ENCODE peak calls at places on chromosomes 5 and 9, in six cellular contexts. A is PC-3, L is HAP-1, W is neuronal stem cell, U is right cardiac atrium, N is colonic mucosa. M is an unnamed sample. For H3K4me1 and H3K9me3, the result is how much of the 10 kb centered on the place peaks cover.

GRCh38 chr9:18543406-18543965 is 69.5 kb downstream of the ADAMTSL1 start:
- DNase-seq in A (peak), L (no peak), W (no peak), U (no peak), N (no peak), M (no peak)

GRCh38 chr9:105198023-105198422 is 46.4 kb upstream of the SLC44A1 start:
- DNase-seq in A (no peak), L (no peak), W (no peak), U (no peak), N (no peak), M (no peak)

GRCh38 chr5:81590498-81591384 is 160.2 kb downstream of the SSBP2 start:
- DNase-seq in A (no peak), L (no peak), W (peak), U (no peak), N (no peak), M (no peak)

GRCh38 chr9:126796758-126797157 is 8.1 kb upstream of the ZBTB43 start:
- DNase-seq in A (no peak), L (no peak), W (no peak), U (no peak), N (no peak), M (no peak)

GRCh38 chr9:22244141-22245011 is 202.2 kb upstream of the DMRTA1 start:
- DNase-seq in A (peak), L (peak), W (no peak), U (peak), N (peak), M (no peak)

GRCh38 chr5:179679014-179679674 is 1.7 kb downstream of the CBY3 start:
- DNase-seq in A (no peak), L (no peak), W (peak), U (peak), N (peak), M (peak)

GRCh38 chr5:176364765-176365662 is at the start of gene ARL10:
- DNase-seq in A (no peak), L (no peak), W (peak), U (peak), N (no peak), M (peak)

GRCh38 chr9:38029923-38030638 is 38.9 kb downstream of the SHB start:
- DNase-seq in A (no peak), L (no peak), W (no peak), U (no peak), N (no peak), M (no peak)

GRCh38 chr5:159084053-159084452 is 15.7 kb downstream of the EBF1 start:
- DNase-seq in A (no peak), L (no peak), W (no peak), U (no peak), N (no peak), M (no peak)

GRCh38 chr5:93145767-93146166 is 435.3 kb downstream of the NR2F1-AS1 start:
- DNase-seq in A (peak), L (no peak), W (no peak), U (no peak), N (no peak), M (no peak)

GRCh38 chr9:4174781-4175180 is 125.1 kb downstream of the GLIS3 start:
- DNase-seq in A (peak), L (no peak), W (no peak), U (no peak), N (no peak), M (no peak)

GRCh38 chr5:20601678-20602100 is 613.7 kb upstream of the CDH18 start:
- DNase-seq in A (peak), L (no peak), W (no peak), U (no peak), N (no peak), M (no peak)

GRCh38 chr9:89418882-89419641 is 78.9 kb downstream of the SEMA4D start:
- DNase-seq in A (no peak), L (no peak), W (no peak), U (no peak), N (no peak), M (peak)

GRCh38 chr5:124651663-124652513 is 94.6 kb downstream of the ZNF608 start:
- DNase-seq in A (peak), L (peak), W (peak), U (peak), N (peak), M (peak)

GRCh38 chr5:56686337-56687198 is 128.8 kb upstream of the MAP3K1 start:
- DNase-seq in A (no peak), L (no peak), W (no peak), U (no peak), N (no peak), M (peak)

GRCh38 chr9:113828211-113828610 is 47.9 kb upstream of the ZNF618 start:
- DNase-seq in A (no peak), L (no peak), W (no peak), U (no peak), N (no peak), M (no peak)

GRCh38 chr9:88742483-88742882 is 207.5 kb downstream of the NXNL2 start:
- DNase-seq in A (peak), L (no peak), W (no peak), U (peak), N (no peak), M (no peak)

GRCh38 chr9:120184266-120184665 is 395.7 kb downstream of the CDK5RAP2 start:
- DNase-seq in A (no peak), L (no peak), W (no peak), U (no peak), N (no peak), M (no peak)

GRCh38 chr9:19648672-19649071 is 140.2 kb downstream of the SLC24A2 start:
- DNase-seq in A (no peak), L (no peak), W (no peak), U (no peak), N (no peak), M (no peak)

GRCh38 chr9:134408389-134408788 is 82.1 kb downstream of the RXRA start:
- DNase-seq in A (no peak), L (no peak), W (no peak), U (peak), N (no peak), M (no peak)

GRCh38 chr5:180592176-180592575 is 877 bp upstream of the SCGB3A1 start:
- DNase-seq in A (no peak), L (no peak), W (no peak), U (no peak), N (no peak), M (no peak)

GRCh38 chr5:2751592-2752021 is at the start of gene IRX2:
- DNase-seq in A (peak), L (peak), W (peak), U (peak), N (peak), M (no peak)

GRCh38 chr5:6401410-6401809 is 23.1 kb upstream of the MED10 start:
- DNase-seq in A (peak), L (no peak), W (no peak), U (no peak), N (no peak), M (no peak)

GRCh38 chr9:124770359-124771020 is 621 bp downstream of the NR6A1 start:
- DNase-seq in A (no peak), L (no peak), W (no peak), U (peak), N (peak), M (no peak)

GRCh38 chr9:114621561-114621960 is 10.5 kb downstream of the TMEM268 start:
- DNase-seq in A (no peak), L (no peak), W (no peak), U (no peak), N (no peak), M (no peak)

GRCh38 chr5:172078726-172079345 is 72.4 kb upstream of the FBXW11 start:
- DNase-seq in A (no peak), L (no peak), W (no peak), U (peak), N (no peak), M (peak)

GRCh38 chr9:73042155-73042554 is 89.3 kb upstream of the ALDH1A1 start:
- DNase-seq in A (no peak), L (no peak), W (no peak), U (no peak), N (no peak), M (no peak)

GRCh38 chr5:160475864-160476438 is 54.3 kb downstream of the PTTG1 start:
- DNase-seq in A (no peak), L (no peak), W (no peak), U (no peak), N (peak), M (no peak)
- H3K4me1 ChIP-seq in A (under half), L (under half), W (under half), U (under half), N (under half), M (under half)

DNA sequence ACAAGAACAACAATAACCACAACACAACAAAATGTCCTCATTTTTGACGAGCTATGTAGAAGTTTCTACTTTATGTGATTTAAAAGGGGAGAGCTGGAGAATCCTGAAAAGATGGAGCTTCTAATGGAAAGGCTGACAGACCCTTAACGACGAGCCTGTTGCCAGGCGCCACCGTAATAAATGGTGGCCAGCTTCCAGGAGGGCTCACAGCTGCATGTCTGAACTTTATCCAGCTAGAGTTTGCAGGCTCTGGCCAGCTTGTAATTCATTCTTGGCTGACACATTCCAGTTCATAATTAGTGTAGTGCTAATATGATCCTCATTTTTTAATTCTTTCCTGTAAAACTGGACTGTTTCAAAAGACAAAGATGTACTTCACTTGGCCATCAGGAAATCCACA is 246.7 kb downstream of the GAS1 start:
- DNase-seq in A (no peak), L (no peak), W (no peak), U (peak), N (no peak), M (no peak)
- H3K4me3 ChIP-seq in A (no peak), L (no peak), W (no peak), U (no peak), N (no peak), M (no peak)

GRCh38 chr9:29126783-29127182 is 1553.5 kb upstream of the C9orf72 start:
- DNase-seq in A (no peak), L (no peak), W (no peak), U (no peak), N (no peak), M (no peak)

GRCh38 chr9:29129763-29130162 is 1556.5 kb upstream of the C9orf72 start:
- DNase-seq in A (no peak), L (no peak), W (peak), U (no peak), N (no peak), M (no peak)
- H3K9me3 ChIP-seq in A (under half), L (under half), W (under half), U (under half), N (under half), M (under half)

DNA sequence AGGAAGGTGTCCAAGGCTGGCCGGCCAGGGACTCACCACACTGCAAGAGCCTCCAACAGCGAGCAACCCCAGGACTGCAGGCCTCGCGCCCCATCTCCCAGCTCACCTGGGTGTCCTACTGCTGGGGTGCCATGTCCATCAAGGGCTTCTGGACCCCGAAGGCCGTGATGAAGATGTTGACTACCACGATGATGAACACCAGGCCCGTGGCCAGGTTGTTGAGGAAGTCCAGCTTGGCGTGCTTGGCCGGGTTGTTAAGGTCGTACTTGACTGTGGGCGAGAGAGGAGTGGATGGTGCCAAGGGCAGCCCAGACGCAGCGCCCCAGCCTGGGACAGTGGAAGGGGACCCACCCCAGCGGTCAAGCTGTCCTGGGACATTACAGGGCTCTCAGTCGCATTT is 9.3 kb downstream of the NINJ1 start:
- DNase-seq in A (no peak), L (no peak), W (no peak), U (peak), N (no peak), M (peak)
- H3K4me1 ChIP-seq in A (under half), L (under half), W (under half), U (under half), N (under half), M (under half)

GRCh38 chr9:96232164-96232538 is 69.8 kb downstream of the HSD17B3 start:
- DNase-seq in A (no peak), L (no peak), W (no peak), U (no peak), N (no peak), M (no peak)

GRCh38 chr9:96236854-96237545 is 65.0 kb downstream of the HSD17B3 start:
- DNase-seq in A (no peak), L (no peak), W (no peak), U (peak), N (no peak), M (no peak)

GRCh38 chr9:96230002-96230401 is 72.0 kb downstream of the HSD17B3 start:
- DNase-seq in A (peak), L (no peak), W (no peak), U (no peak), N (no peak), M (no peak)

DNA sequence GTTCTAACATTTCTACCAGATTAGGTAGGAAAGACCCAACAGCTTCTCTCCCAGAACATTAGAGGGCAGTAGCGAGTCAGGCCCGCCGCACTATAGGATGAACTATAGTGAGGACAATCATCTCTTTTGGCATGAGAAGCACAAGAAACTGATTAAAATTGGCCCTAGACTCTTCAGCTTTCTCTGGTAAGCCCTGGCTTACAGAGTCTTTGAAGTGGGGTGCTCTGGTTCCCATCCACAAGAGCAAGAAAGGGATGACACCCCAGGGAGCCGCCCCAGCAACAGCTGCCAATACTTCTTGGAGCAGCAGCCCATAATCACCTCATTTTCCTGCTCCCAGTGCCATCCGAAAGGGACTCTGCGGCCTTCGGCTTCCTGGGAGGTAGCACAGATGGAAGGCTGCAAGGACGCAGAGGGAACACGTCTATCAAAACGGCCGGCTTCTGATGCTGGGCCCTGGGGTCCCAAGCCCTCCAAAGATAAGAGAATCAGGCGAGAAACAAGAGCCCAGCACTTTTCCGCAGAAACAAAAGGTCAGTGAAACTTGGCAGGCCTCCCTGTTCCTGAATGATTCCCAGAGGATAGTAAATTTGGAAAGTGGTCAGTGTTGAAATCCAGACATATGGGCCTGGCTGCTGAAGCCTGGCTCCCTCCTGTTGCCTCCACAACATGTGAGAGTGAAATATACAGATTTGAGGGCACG is 69.3 kb downstream of the HSD17B3 start:
- DNase-seq in A (peak), L (peak), W (peak), U (peak), N (peak), M (peak)
- H3K4me3 ChIP-seq in A (no peak), L (no peak), W (no peak), U (no peak), N (no peak), M (peak)

GRCh38 chr9:100191264-100191663 is 92.2 kb downstream of the INVS start:
- DNase-seq in A (no peak), L (no peak), W (no peak), U (no peak), N (no peak), M (no peak)

GRCh38 chr9:100190339-100190738 is 91.3 kb downstream of the INVS start:
- DNase-seq in A (no peak), L (no peak), W (no peak), U (no peak), N (no peak), M (no peak)

GRCh38 chr9:100186356-100186755 is 87.3 kb downstream of the INVS start:
- DNase-seq in A (no peak), L (no peak), W (no peak), U (no peak), N (no peak), M (no peak)
- H3K9me3 ChIP-seq in A (under half), L (under half), W (under half), U (under half), N (under half), M (under half)

GRCh38 chr9:77432053-77432452 is 216.1 kb downstream of the GNA14 start:
- DNase-seq in A (no peak), L (no peak), W (no peak), U (no peak), N (no peak), M (no peak)

GRCh38 chr9:77433675-77434445 is 214.3 kb downstream of the GNA14 start:
- DNase-seq in A (peak), L (peak), W (peak), U (peak), N (peak), M (peak)

GRCh38 chr9:77438653-77439052 is 209.5 kb downstream of the GNA14 start:
- DNase-seq in A (no peak), L (no peak), W (no peak), U (no peak), N (no peak), M (no peak)

GRCh38 chr9:77435272-77435671 is 212.8 kb downstream of the GNA14 start:
- DNase-seq in A (no peak), L (no peak), W (no peak), U (no peak), N (no peak), M (no peak)

GRCh38 chr9:77435688-77436087 is 212.4 kb downstream of the GNA14 start:
- DNase-seq in A (no peak), L (no peak), W (no peak), U (peak), N (no peak), M (no peak)
- H3K4me1 ChIP-seq in A (under half), L (under half), W (under half), U (under half), N (under half), M (under half)

DNA sequence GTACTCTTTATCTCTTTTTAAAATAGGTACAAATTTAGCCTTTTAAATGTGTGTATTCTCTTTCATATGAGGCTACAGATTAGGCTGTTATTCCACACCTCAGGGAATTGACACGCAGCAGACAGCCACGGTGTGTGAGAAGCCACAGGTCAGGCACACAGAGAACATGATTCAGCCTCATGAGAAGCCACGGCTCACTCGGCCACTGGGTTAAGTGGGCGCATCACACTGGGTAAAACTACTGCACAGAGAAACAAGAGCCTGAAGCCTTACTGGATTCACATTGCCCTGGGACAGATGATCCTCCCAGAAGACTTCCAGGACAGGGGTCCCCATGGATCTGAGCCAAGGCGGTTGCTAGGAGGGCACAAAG is 28.2 kb downstream of the LPCAT1 start:
- DNase-seq in A (no peak), L (no peak), W (no peak), U (no peak), N (no peak), M (no peak)
- H3K4me3 ChIP-seq in A (no peak), L (no peak), W (no peak), U (no peak), N (no peak), M (no peak)

M was measured in Peyer's patch.